ENCODE peak calls at places on chromosomes 11 and 22, in seven cellular contexts. G is GM12865, N is coronary artery, S is A549, U is IMR-90, D is lower leg skin, R is left ventricle myocardium inferior. Y is an unnamed sample.

GRCh38 chr11:126992804-126993111 is 7.8 kb downstream of the KIRREL3 start:
- DNase-seq in G (no peak), N (no peak), S (peak), U (peak), D (no peak), R (no peak), Y (no peak)

GRCh38 chr11:78840190-78840589 is 265.5 kb upstream of the NARS2 start:
- DNase-seq in G (no peak), N (no peak), S (no peak), U (peak), D (no peak), R (no peak), Y (no peak)

GRCh38 chr11:2590131-2590950 is 109.5 kb downstream of the KCNQ1OT1 start:
- DNase-seq in G (no peak), N (peak), S (no peak), U (no peak), D (peak), R (no peak), Y (peak)

GRCh38 chr11:31803813-31804438 is 7.2 kb downstream of the PAX6 start:
- DNase-seq in G (no peak), N (no peak), S (no peak), U (no peak), D (peak), R (no peak), Y (peak)

GRCh38 chr11:119803139-119803538 is 74.1 kb upstream of the NECTIN1 start:
- DNase-seq in G (no peak), N (no peak), S (no peak), U (no peak), D (no peak), R (no peak), Y (peak)

GRCh38 chr22:24402460-24403192 is 24.8 kb upstream of the ADORA2A start:
- DNase-seq in G (peak), N (peak), S (peak), U (peak), D (peak), R (peak), Y (peak)

GRCh38 chr22:45957826-45958225 is 19.1 kb downstream of the WNT7B start:
- DNase-seq in G (no peak), N (no peak), S (no peak), U (no peak), D (no peak), R (no peak), Y (no peak)

GRCh38 chr11:44133335-44133946 is 38.0 kb downstream of the EXT2 start:
- DNase-seq in G (peak), N (no peak), S (peak), U (peak), D (no peak), R (no peak), Y (peak)

GRCh38 chr22:46040471-46041465 is 63.8 kb upstream of the WNT7B start:
- DNase-seq in G (no peak), N (peak), S (no peak), U (no peak), D (peak), R (peak), Y (peak)

GRCh38 chr11:111734383-111735261 is 31.6 kb downstream of the PPP2R1B start:
- DNase-seq in G (no peak), N (no peak), S (no peak), U (no peak), D (no peak), R (peak), Y (no peak)

GRCh38 chr22:20630873-20631617 is 123.6 kb downstream of the MED15 start:
- DNase-seq in G (no peak), N (no peak), S (no peak), U (no peak), D (no peak), R (no peak), Y (no peak)

GRCh38 chr22:40853961-40854360 is 2.5 kb downstream of the ST13 start:
- DNase-seq in G (peak), N (no peak), S (no peak), U (no peak), D (no peak), R (no peak), Y (no peak)

GRCh38 chr22:44146088-44146861 is 34.5 kb upstream of the PARVG start:
- DNase-seq in G (peak), N (no peak), S (no peak), U (no peak), D (no peak), R (no peak), Y (peak)

GRCh38 chr22:30116362-30117117 is 36.3 kb downstream of the HORMAD2 start:
- DNase-seq in G (no peak), N (no peak), S (no peak), U (peak), D (no peak), R (no peak), Y (no peak)

GRCh38 chr11:81869337-81870065 is 864.2 kb downstream of the FAM181B start:
- DNase-seq in G (peak), N (no peak), S (no peak), U (no peak), D (no peak), R (no peak), Y (no peak)

GRCh38 chr11:210122-210802 is 2.8 kb downstream of the RIC8A start:
- DNase-seq in G (no peak), N (no peak), S (peak), U (peak), D (peak), R (no peak), Y (no peak)

GRCh38 chr11:83006877-83007330 is 64.8 kb downstream of the RAB30 start:
- DNase-seq in G (peak), N (no peak), S (no peak), U (no peak), D (no peak), R (no peak), Y (no peak)

GRCh38 chr11:125345706-125346561 is 150.1 kb downstream of the FEZ1 start:
- DNase-seq in G (peak), N (peak), S (peak), U (peak), D (peak), R (peak), Y (peak)

GRCh38 chr11:96390403-96390830 is 604 bp downstream of the JRKL start:
- DNase-seq in G (no peak), N (no peak), S (peak), U (peak), D (no peak), R (no peak), Y (no peak)

GRCh38 chr11:75543808-75544207 is 18.1 kb upstream of the GDPD5 start:
- DNase-seq in G (no peak), N (no peak), S (no peak), U (no peak), D (no peak), R (no peak), Y (peak)

GRCh38 chr11:16959528-16960100 is 54.6 kb downstream of the PLEKHA7 start:
- DNase-seq in G (no peak), N (no peak), S (no peak), U (no peak), D (no peak), R (no peak), Y (no peak)

GRCh38 chr11:2376751-2377451 is at the start of gene CD81:
- DNase-seq in G (peak), N (no peak), S (peak), U (peak), D (peak), R (no peak), Y (peak)

GRCh38 chr11:27319065-27319464 is 44.0 kb downstream of the CCDC34 start:
- DNase-seq in G (peak), N (no peak), S (peak), U (peak), D (no peak), R (no peak), Y (no peak)

GRCh38 chr11:112884012-112884767 is 77.0 kb upstream of the NCAM1 start:
- DNase-seq in G (no peak), N (no peak), S (no peak), U (no peak), D (no peak), R (no peak), Y (no peak)

GRCh38 chr11:112882494-112883381 is 78.5 kb upstream of the NCAM1 start:
- DNase-seq in G (no peak), N (no peak), S (no peak), U (no peak), D (no peak), R (peak), Y (no peak)

GRCh38 chr11:112878228-112878627 is 83.0 kb upstream of the NCAM1 start:
- DNase-seq in G (no peak), N (no peak), S (no peak), U (no peak), D (no peak), R (no peak), Y (peak)

GRCh38 chr11:112880454-112880853 is 80.8 kb upstream of the NCAM1 start:
- DNase-seq in G (no peak), N (no peak), S (no peak), U (no peak), D (no peak), R (no peak), Y (no peak)

DNA sequence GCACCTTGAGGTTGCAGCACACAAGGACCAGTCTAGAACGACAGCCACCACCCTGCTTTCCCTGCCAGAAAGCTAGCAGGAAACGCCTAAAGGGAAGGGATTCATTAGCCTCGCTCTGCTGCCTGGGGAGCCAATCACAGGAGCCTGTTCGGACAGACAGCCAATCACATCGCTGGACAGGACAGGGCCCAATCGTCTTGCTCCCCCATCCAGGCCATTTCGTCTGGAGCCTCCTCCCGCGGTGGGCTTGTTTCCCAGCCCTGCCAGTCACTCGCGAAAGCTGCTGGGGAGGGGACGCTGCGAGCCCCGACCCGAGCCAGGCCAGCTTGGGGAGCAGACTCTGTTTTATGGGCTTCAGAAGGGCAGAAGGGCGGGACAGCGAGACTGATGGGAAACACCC is 79.8 kb upstream of the NCAM1 start:
- DNase-seq in G (no peak), N (no peak), S (peak), U (no peak), D (no peak), R (peak), Y (peak)
- H3K4me3 ChIP-seq in G (no peak), N (peak), S (no peak), U (no peak), D (no peak), R (peak), Y (peak)

GRCh38 chr22:48869788-48870187 is 957.9 kb downstream of the BRD1 start:
- DNase-seq in G (no peak), N (no peak), S (no peak), U (no peak), D (no peak), R (no peak), Y (no peak)
- H3K4me3 ChIP-seq in G (no peak), N (no peak), S (no peak), U (no peak), D (no peak), R (no peak), Y (no peak)

GRCh38 chr11:33889821-33890378 is 2.0 kb downstream of the LMO2 start:
- DNase-seq in G (no peak), N (no peak), S (no peak), U (no peak), D (no peak), R (no peak), Y (no peak)
- H3K4me3 ChIP-seq in G (no peak), N (no peak), S (no peak), U (no peak), D (no peak), R (no peak), Y (no peak)

DNA sequence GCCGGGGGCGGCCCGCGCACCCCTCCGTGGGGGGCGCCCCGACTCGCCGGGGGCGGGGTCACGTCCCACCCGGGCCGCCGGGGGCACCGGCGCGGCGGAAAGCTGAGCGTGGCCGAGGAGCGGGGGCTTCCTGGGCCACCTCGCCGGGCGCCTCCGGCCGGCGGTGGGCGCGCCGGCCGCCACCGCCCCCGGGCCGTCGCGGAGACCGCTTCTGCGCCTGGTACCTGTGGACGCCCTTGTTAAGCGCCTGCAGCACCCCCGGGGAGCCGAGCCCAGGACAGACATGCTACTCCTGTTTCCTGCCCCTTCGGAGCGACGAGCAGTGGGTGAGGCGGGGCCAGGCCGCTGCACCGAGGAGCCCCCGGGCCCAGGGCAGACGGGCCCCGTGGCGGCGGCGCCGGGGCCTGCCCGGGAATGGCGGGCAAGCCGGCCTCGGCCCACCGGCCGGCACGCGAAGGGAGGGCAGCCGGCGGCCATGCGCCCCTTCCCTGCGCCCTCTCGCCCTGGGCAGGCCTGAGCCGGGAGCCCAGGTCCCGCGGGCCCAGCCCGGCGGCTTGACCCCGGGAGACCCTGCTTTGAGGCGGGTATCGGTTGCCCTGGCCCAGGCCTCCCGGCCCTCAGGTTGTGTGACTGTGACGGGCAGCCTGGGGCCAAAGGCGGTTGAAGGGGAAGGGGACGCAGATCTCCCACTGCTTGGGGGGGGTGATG is 850 bp upstream of the KDM2A start:
- DNase-seq in G (peak), N (no peak), S (peak), U (no peak), D (peak), R (peak), Y (peak)
- H3K4me3 ChIP-seq in G (peak), N (peak), S (peak), U (no peak), D (peak), R (peak), Y (peak)

DNA sequence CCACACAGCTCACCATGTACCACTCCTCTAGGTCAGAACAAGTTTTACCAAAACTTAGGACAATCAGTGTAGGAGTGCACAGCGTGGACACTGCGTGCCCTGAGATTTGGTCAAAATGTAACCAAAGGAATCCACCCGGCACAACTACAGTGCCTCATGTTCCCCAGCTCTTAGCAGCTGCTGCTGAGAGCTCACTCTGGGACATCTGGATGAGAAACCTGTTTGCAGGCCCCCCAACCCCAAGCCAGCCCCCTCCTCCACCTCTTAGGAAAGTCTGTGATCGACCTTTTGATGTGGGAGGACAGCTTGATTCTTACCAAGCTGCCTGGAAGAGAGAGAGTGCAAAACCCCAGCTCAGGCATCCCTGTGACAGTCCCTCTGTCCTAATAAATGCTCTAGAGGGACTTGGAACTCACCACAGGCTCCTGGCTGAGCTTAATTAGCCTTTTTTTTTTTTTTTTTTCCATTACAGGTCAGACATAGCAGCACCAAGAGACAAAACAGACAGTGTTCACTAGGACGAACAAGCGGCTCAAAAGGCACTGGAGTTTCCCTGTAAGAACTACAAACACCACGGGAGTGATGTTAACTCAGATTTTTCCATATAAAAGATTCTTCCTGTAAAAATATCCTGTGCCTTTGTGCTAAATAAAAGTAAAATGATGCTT is 101.2 kb upstream of the AKIP1 start:
- DNase-seq in G (no peak), N (no peak), S (no peak), U (no peak), D (no peak), R (no peak), Y (no peak)
- H3K4me3 ChIP-seq in G (no peak), N (peak), S (no peak), U (peak), D (peak), R (peak), Y (peak)

DNA sequence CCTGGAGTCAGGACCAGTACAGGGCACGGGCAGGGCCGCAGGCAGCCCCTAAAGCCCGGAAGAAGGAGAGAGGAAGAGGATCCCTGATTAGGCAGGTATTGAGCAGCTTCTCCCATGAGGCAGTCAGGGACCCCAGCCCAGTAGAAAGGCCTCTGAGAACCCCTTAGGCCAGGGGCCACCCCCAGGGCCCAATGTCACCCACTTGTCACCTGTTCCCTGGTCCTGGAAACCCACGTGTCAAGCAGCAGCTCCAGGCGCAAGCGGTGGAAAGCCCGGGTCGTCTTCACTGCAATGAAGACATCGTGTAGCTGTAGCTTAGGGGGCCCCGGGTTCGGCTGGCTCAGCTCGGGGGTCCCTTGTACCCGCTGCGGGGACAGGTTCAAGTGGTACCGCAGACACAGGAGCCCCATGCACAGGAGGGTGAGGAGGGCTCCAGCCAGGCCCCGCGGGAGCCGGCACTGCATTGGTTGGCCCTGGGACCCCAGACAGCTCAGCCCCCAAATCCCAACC is 415 bp downstream of the MFNG start:
- DNase-seq in G (peak), N (no peak), S (no peak), U (no peak), D (no peak), R (no peak), Y (peak)
- H3K4me3 ChIP-seq in G (peak), N (peak), S (no peak), U (no peak), D (peak), R (peak), Y (no peak)

GRCh38 chr11:122102426-122102825 is 13.6 kb downstream of the BLID start:
- DNase-seq in G (no peak), N (no peak), S (no peak), U (peak), D (no peak), R (no peak), Y (no peak)
- H3K4me3 ChIP-seq in G (no peak), N (no peak), S (no peak), U (peak), D (no peak), R (peak), Y (no peak)

DNA sequence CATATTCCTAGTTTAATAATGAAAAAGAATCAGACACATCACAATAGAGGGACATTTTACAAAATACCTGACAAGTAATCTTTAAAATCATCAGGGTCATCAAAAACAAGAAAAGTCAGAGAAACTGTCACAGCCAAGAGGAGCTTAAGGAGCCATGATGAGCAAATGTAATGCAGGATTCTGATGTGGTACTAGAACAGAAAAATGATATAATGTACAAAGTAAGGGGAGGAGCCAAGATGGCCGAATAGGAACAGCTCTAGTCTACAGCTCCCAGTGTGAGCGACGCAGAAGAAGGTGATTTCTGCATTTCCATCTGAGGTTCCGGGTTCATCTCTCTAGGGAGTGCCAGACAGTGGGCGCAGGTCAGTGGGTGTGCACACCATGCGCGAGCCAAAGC is 198.0 kb upstream of the FAT3 start:
- DNase-seq in G (no peak), N (no peak), S (no peak), U (no peak), D (no peak), R (no peak), Y (no peak)
- H3K4me3 ChIP-seq in G (no peak), N (no peak), S (no peak), U (no peak), D (no peak), R (no peak), Y (peak)

Y was measured in H7.